ENCODE peak calls at places on chromosomes 7 and 10, in eight cellular contexts. T is right lobe of liver, N is LoVo, U is hepatocyte, S is NCI-H1092, O is dermis microvascular lymphatic vessel endothelial cell, I is NT2/D1, W is H9. X is an unnamed sample.

GRCh38 chr10:77164616-77165311 is 472.8 kb downstream of the KCNMA1 start:
- DNase-seq in S (no peak), U (no peak), T (no peak), I (no peak), W (no peak), O (no peak), N (no peak), X (peak)

GRCh38 chr7:148242271-148242801 is 348.2 kb upstream of the C7orf33 start:
- DNase-seq in U (peak), T (no peak), O (peak), N (peak), S (peak), I (peak), W (peak), X (peak)

GRCh38 chr10:132450825-132451505 is 54.0 kb downstream of the PWWP2B start:
- DNase-seq in T (peak), W (no peak), S (no peak), U (no peak), N (no peak), O (no peak), I (no peak), X (no peak)

GRCh38 chr10:115171392-115171960 is 78.3 kb downstream of the ATRNL1 start:
- DNase-seq in T (no peak), W (no peak), O (peak), N (peak), U (peak), S (no peak), I (no peak), X (peak)

GRCh38 chr10:49174926-49175500 is 13.2 kb downstream of the TMEM273 start:
- DNase-seq in U (peak), S (no peak), N (no peak), O (no peak), W (no peak), I (no peak), T (no peak), X (no peak)

GRCh38 chr7:46461334-46461777 is 540.3 kb upstream of the IGFBP3 start:
- DNase-seq in T (no peak), W (no peak), U (peak), N (no peak), S (no peak), I (no peak), O (no peak), X (no peak)

GRCh38 chr7:34486371-34486770 is 171.6 kb upstream of the NPSR1 start:
- DNase-seq in I (no peak), N (no peak), T (no peak), O (no peak), S (peak), W (no peak), U (no peak), X (no peak)

GRCh38 chr10:31030800-31031199 is 865 bp downstream of the ZNF438 start:
- DNase-seq in O (no peak), S (no peak), W (no peak), I (no peak), T (no peak), N (no peak), U (no peak), X (no peak)

GRCh38 chr10:4781955-4782354 is 44.1 kb upstream of the AKR1E2 start:
- DNase-seq in I (no peak), N (no peak), O (no peak), T (no peak), W (no peak), U (no peak), S (no peak), X (no peak)

GRCh38 chr10:86224354-86225097 is 142.1 kb downstream of the GRID1 start:
- DNase-seq in W (no peak), I (no peak), S (no peak), U (peak), N (no peak), O (no peak), T (no peak), X (no peak)

GRCh38 chr10:117647306-117647705 is 104.8 kb downstream of the EMX2 start:
- DNase-seq in W (no peak), I (no peak), U (no peak), S (no peak), T (no peak), O (no peak), N (no peak), X (peak)

GRCh38 chr7:37141742-37142141 is 306.9 kb downstream of the ELMO1 start:
- DNase-seq in W (no peak), N (no peak), S (no peak), T (no peak), O (no peak), I (no peak), U (no peak), X (no peak)

GRCh38 chr10:129491123-129491734 is 24.2 kb downstream of the MGMT start:
- DNase-seq in O (peak), T (no peak), I (no peak), S (no peak), U (no peak), N (no peak), W (no peak), X (peak)

GRCh38 chr7:31850601-31851000 is 163.6 kb downstream of the PPP1R17 start:
- DNase-seq in N (no peak), U (no peak), I (no peak), S (no peak), O (no peak), W (no peak), T (no peak), X (no peak)

X was measured in astrocyte of the spinal cord.